ENCODE peak calls at places on chromosome 17, in ten cellular contexts. X is HCT116; Y is endothelial cell of umbilical vein; K is tibial artery; S is lung; E is naive thymus-derived CD4-positive, alpha-beta T cell; D is A549; B is hepatocyte; P is heart left ventricle; T is mesendoderm. N is an unnamed sample.

GRCh38 chr17:16460796-16461605 is 31.0 kb downstream of the LRRC75A start:
- DNase-seq in T (no peak), B (no peak), X (no peak), S (no peak), E (no peak), K (no peak), D (no peak), P (no peak), Y (no peak), N (no peak)

GRCh38 chr17:78174870-78175642 is 6.7 kb downstream of the SYNGR2 start:
- DNase-seq in E (no peak), P (no peak), D (no peak), T (peak; percentile 58), Y (no peak), X (no peak), K (no peak), B (no peak), S (no peak), N (peak; percentile 62)

GRCh38 chr17:9022553-9023388 is 1.5 kb downstream of the NTN1 start:
- DNase-seq in T (peak; percentile 51), S (no peak), D (peak; percentile 41), P (no peak), X (no peak), K (no peak), E (peak; percentile 16), Y (peak; percentile 28), B (peak; percentile 48), N (no peak)

GRCh38 chr17:82967268-82968032 is 112.0 kb upstream of the METRNL start:
- DNase-seq in X (no peak), D (no peak), S (no peak), K (no peak), Y (no peak), P (no peak), B (no peak), T (no peak), E (no peak), N (no peak)

GRCh38 chr17:29617481-29618271 is 5.0 kb downstream of the CORO6 start:
- DNase-seq in E (peak; percentile 84), S (peak; percentile 80), K (no peak), P (peak; percentile 93), Y (peak; percentile 62), T (peak; percentile 89), D (peak; percentile 86), B (peak; percentile 83), X (peak; percentile 50), N (peak; percentile 89)

GRCh38 chr17:2101448-2102257 is 46.8 kb downstream of the HIC1 start:
- DNase-seq in P (no peak), D (no peak), B (no peak), S (peak; percentile 87), X (peak; percentile 73), E (peak; percentile 80), T (no peak), Y (no peak), K (no peak), N (peak; percentile 94)

GRCh38 chr17:9401434-9401833 is 174.2 kb downstream of the STX8 start:
- DNase-seq in K (no peak), Y (no peak), D (peak; percentile 34), S (no peak), E (no peak), X (no peak), T (peak; percentile 59), B (peak; percentile 10), P (no peak), N (no peak)

GRCh38 chr17:57295526-57296023 is 39.3 kb downstream of the MSI2 start:
- DNase-seq in S (no peak), P (no peak), E (no peak), X (peak; percentile 80), K (no peak), T (peak; percentile 50), B (no peak), Y (peak; percentile 91), D (peak; percentile 33), N (no peak)

GRCh38 chr17:68034452-68034776 is 1.1 kb upstream of the KPNA2 start:
- DNase-seq in S (no peak), P (no peak), K (no peak), D (no peak), B (no peak), T (no peak), X (no peak), E (no peak), Y (no peak), N (no peak)

GRCh38 chr17:82814834-82815233 is 25.0 kb downstream of the ZNF750 start:
- DNase-seq in D (no peak), E (no peak), S (no peak), P (peak; percentile 37), T (no peak), B (no peak), K (no peak), X (no peak), Y (no peak), N (peak; percentile 46)

DNA sequence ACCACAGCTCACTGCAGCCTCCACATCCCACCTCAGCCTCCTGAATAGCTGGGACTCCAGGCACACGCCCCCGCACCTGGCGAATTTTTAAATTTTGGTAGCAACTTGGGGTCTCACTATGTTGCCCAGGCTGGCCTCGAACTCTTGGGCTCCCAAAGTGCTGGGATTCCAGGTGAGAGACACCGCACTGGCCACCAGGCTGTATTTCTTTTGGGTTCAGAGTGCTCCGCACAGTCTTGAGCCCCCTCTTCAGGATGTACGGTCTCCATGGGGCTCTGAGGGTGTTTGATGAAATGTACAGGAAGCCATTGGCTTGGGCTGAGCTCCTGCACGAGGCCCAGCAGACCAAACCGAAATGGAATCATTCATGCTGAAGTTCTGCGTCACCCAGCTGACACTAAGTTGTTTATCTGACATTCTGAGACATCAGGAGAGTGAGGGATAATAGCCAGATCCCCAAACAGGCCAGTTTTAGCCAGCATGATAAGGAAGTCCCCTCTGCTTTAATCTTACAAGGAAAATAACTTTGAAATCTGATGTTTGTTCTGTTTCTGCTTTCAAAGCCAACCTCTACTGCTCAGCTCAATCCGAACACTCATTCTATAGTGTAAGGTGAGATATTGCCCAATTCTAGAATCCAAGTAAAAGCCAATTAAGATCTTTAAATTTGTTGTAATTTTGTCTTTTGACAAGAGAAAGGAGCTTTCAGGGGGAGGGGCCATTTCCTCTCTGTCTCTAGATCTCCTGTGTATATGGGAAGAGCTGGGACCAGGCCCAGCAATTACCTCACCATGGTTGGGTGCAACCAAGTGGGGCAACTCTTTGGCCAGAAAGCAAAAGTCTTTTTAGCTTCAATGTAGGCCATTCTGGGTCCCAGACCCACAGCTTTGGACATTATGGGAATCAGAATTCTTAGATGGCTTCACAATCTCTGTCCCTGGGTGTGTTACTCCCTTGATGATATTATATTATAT is 23.7 kb downstream of the GPR142 start:
- DNase-seq in T (no peak), X (no peak), S (no peak), P (peak; percentile 24), K (no peak), E (no peak), Y (no peak), D (no peak), B (no peak), N (no peak)
- H3K4me1 ChIP-seq in T (no peaks in the 10 kb centered on the region), X (peaks cover 12% of the 10 kb centered on the region), S (no peaks in the 10 kb centered on the region), P (peaks cover 4% of the 10 kb centered on the region), K (no peaks in the 10 kb centered on the region), E (no peaks in the 10 kb centered on the region), Y (no peaks in the 10 kb centered on the region), D (peaks cover 5% of the 10 kb centered on the region), B (peaks cover 10% of the 10 kb centered on the region), N (no peaks in the 10 kb centered on the region)

GRCh38 chr17:47929218-47930000 is 12.0 kb upstream of the PNPO start:
- DNase-seq in P (no peak), K (no peak), Y (no peak), E (no peak), X (no peak), B (no peak), D (no peak), T (no peak), S (no peak), N (no peak)
- H3K27ac ChIP-seq in P (peak overlapping the region; percentile 60), K (no peak overlapping the region), Y (no peak overlapping the region), E (no peak overlapping the region), X (no peak overlapping the region), B (no peak overlapping the region), D (peak overlapping the region; percentile 4), T (no peak overlapping the region), S (no peak overlapping the region), N (no peak overlapping the region)

DNA sequence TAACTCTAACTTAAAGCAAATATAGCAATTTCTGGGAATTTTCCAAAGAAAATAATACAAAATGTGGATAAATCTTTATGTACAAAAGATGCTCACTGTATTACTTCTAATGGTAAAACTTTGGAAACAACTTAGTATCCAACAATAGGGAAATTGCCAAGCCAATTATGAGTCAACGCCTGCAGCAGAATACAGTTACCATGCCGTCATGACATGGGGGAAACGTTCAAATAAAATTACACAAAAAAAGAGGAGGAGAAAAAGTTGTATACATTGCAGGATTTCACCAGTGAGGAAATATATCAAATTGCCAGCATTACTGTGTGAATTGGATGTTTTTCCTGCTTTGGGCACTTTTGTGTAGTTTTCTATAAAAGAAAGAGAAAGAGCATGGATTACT is 469.6 kb downstream of the SOX9 start:
- DNase-seq in K (no peak), X (no peak), E (no peak), T (no peak), B (no peak), P (no peak), S (no peak), D (no peak), Y (no peak), N (no peak)
- H3K4me3 ChIP-seq in K (no peak overlapping the region), X (peak overlapping the region; percentile 81), E (no peak overlapping the region), T (no peak overlapping the region), B (peak overlapping the region; percentile 90), P (no peak overlapping the region), S (no peak overlapping the region), D (peak overlapping the region; percentile 78), Y (no peak overlapping the region), N (peak overlapping the region; percentile 71)

DNA sequence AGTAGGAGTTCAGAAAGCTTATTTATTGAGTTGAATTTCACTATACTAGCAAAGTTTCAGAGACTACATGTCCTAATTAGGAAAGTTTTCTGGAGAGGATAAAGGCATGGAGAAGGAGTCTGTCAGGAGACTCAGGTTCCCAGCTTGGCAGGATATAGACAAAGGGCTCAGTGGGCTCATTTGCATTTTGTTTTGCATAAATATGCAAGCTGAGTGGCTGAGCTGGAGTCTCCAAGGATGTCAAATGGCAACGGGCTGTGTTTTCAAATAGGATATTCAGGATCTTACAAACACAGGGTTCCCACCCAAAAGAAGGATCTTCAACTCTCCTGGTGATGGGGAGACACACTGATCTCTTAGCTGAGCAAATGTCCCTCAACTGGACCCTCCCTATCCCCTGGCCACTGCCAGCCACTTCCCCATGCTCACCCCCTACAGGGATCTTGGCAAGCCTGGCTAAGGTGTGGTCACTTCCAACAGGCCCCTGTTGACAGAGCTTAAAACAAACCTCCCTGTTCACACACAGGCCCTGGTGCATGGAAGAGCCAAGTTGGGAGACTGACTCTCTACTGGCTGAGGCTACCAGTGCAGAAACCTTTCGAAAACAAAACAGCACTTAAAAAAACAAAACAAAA is 61.6 kb downstream of the SOX9 start:
- DNase-seq in K (no peak), T (peak; percentile 39), P (no peak), Y (no peak), B (no peak), D (peak; percentile 76), E (no peak), X (no peak), S (no peak), N (peak; percentile 20)
- H3K4me1 ChIP-seq in K (no peaks in the 10 kb centered on the region), T (no peaks in the 10 kb centered on the region), P (no peaks in the 10 kb centered on the region), Y (no peaks in the 10 kb centered on the region), B (no peaks in the 10 kb centered on the region), D (peaks cover 36% of the 10 kb centered on the region), E (no peaks in the 10 kb centered on the region), X (peaks cover 10% of the 10 kb centered on the region), S (no peaks in the 10 kb centered on the region), N (no peaks in the 10 kb centered on the region)

DNA sequence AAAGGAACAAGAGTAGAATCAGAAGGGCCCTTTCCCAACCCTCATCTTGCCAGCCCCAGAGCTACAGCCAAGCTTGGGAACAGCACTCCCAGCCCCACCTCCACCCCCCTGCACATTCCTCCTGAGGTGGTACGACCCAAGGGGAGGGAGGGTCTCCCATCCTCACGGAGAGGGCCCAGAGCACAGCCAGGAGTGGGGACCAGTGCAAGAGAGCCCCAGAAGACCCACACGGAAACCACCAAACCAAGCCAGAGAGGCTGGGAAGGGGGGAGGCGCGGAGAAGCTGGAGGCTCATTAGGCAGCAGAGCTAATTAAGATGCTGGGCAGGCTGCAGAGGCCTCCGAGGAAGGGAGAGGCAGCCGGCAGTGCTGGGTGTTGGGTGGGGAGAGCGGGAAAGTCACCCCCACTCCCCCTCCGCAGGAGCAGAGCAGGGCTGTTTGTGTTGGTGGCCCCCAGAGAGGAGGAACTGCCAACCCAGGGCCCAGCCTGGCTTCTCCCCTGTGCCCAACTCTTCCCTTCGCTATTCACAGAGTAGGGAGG is 2.4 kb downstream of the CACNB1 start:
- DNase-seq in X (no peak), E (no peak), B (no peak), D (no peak), P (no peak), Y (no peak), K (no peak), S (no peak), T (peak; percentile 80), N (no peak)
- H3K27ac ChIP-seq in X (no peak overlapping the region), E (no peak overlapping the region), B (no peak overlapping the region), D (peak overlapping the region; percentile 96), P (no peak overlapping the region), Y (no peak overlapping the region), K (peak overlapping the region; percentile 98), S (peak overlapping the region; percentile 82), T (peak overlapping the region; percentile 4), N (no peak overlapping the region)